ENCODE peak calls at places on chromosome 9, in six cellular contexts. L is amygdala; A is NCI-H524; B is CD8-positive, alpha-beta memory T cell; F is stimulated activated naive CD8-positive, alpha-beta T cell treated with anti-CD3 and anti-CD28 coated beads, Interleukin-15, amount 100 ng/mL, for 72 hours; K is EL. R is an unnamed sample.

GRCh38 chr9:133135193-133135745 is 14.2 kb upstream of the RALGDS start:
- DNase-seq in K (peak; percentile 96), F (peak; percentile 77), L (no peak), A (no peak), B (peak; percentile 86), R (peak; percentile 89)

GRCh38 chr9:95502248-95502647 is 14.5 kb downstream of the PTCH1 start:
- DNase-seq in L (no peak), F (no peak), B (no peak), K (no peak), A (no peak), R (no peak)

GRCh38 chr9:5718296-5719032 is 89.6 kb downstream of the RIC1 start:
- DNase-seq in K (peak; percentile 59), B (no peak), L (no peak), F (no peak), A (no peak), R (no peak)

GRCh38 chr9:13205824-13206223 is 73.7 kb downstream of the MPDZ start:
- DNase-seq in L (no peak), K (no peak), B (no peak), A (no peak), F (no peak), R (no peak)

GRCh38 chr9:37730256-37730655 is 23.3 kb upstream of the TRMT10B start:
- DNase-seq in F (no peak), L (no peak), A (no peak), K (peak; percentile 47), B (no peak), R (no peak)

GRCh38 chr9:114612272-114612923 is 1.3 kb downstream of the TMEM268 start:
- DNase-seq in L (no peak), F (no peak), K (no peak), B (no peak), A (peak; percentile 20), R (no peak)

GRCh38 chr9:71767421-71768321 is 642 bp downstream of the CEMIP2 start:
- DNase-seq in K (peak; percentile 40), B (no peak), L (no peak), F (peak; percentile 28), A (peak; percentile 3), R (no peak)

GRCh38 chr9:20838218-20838617 is 154.2 kb downstream of the FOCAD start:
- DNase-seq in F (no peak), L (no peak), B (no peak), A (no peak), K (peak; percentile 41), R (no peak)

GRCh38 chr9:132798817-132799790 is 79.0 kb downstream of the AK8 start:
- DNase-seq in K (peak; percentile 12), B (no peak), A (no peak), F (no peak), L (no peak), R (peak; percentile 65)

GRCh38 chr9:82645591-82645990 is 417.4 kb downstream of the RASEF start:
- DNase-seq in B (no peak), A (no peak), L (no peak), K (peak; percentile 6), F (no peak), R (no peak)

GRCh38 chr9:70131296-70131695 is 87.6 kb downstream of the MAMDC2 start:
- DNase-seq in F (no peak), K (no peak), A (peak; percentile 75), B (no peak), L (no peak), R (no peak)

GRCh38 chr9:113587471-113588031 is 124.0 kb downstream of the RGS3 start:
- DNase-seq in F (peak; percentile 23), B (no peak), A (peak; percentile 76), K (no peak), L (no peak), R (no peak)

GRCh38 chr9:113536483-113537226 is 73.1 kb downstream of the RGS3 start:
- DNase-seq in F (no peak), L (peak; percentile 93), A (peak; percentile 29), B (no peak), K (no peak), R (no peak)

GRCh38 chr9:94139672-94140417 is 55.6 kb downstream of the PTPDC1 start:
- DNase-seq in A (peak; percentile 94), F (no peak), K (peak; percentile 98), L (no peak), B (no peak), R (peak; percentile 44)

GRCh38 chr9:86202338-86202882 is 57.0 kb downstream of the C9orf153 start:
- DNase-seq in F (peak; percentile 14), K (peak; percentile 63), A (peak; percentile 1), L (no peak), B (no peak), R (peak; percentile 15)

GRCh38 chr9:72925126-72925810 is 27.6 kb downstream of the ALDH1A1 start:
- DNase-seq in K (no peak), B (no peak), L (no peak), F (no peak), A (no peak), R (peak; percentile 15)

GRCh38 chr9:2157277-2158105 is 142.3 kb downstream of the SMARCA2 start:
- DNase-seq in L (peak; percentile 43), F (peak; percentile 47), K (peak; percentile 75), B (no peak), A (peak; percentile 49), R (peak; percentile 14)

GRCh38 chr9:15317836-15318235 is 10.8 kb upstream of the TTC39B start:
- DNase-seq in B (no peak), K (peak; percentile 69), F (no peak), L (no peak), A (no peak), R (no peak)

R was measured in Calu3.